ENCODE peak calls at places on chromosome 14, in four cellular contexts. P is HepG2, I is K562, R is GM12878. X is an unnamed sample.

GRCh38 chr14:44846232-44846824 is 115.4 kb downstream of the KLHL28 start:
- DNase-seq in R (peak), P (peak), I (peak), X (no peak)

GRCh38 chr14:89400529-89400928 is 16.5 kb downstream of the FOXN3 start:
- DNase-seq in P (no peak), R (no peak), I (no peak), X (no peak)

GRCh38 chr14:96363751-96364336 is 518 bp downstream of the GSKIP start:
- DNase-seq in P (peak), R (no peak), I (peak), X (peak)

GRCh38 chr14:82704218-82704617 is 1170.6 kb upstream of the SEL1L start:
- DNase-seq in P (no peak), R (no peak), I (no peak), X (no peak)

GRCh38 chr14:37858733-37859132 is 263.3 kb downstream of the TTC6 start:
- DNase-seq in I (no peak), R (no peak), P (peak), X (no peak)

GRCh38 chr14:64012003-64012402 is 159.2 kb downstream of the SYNE2 start:
- DNase-seq in P (no peak), R (no peak), I (no peak), X (no peak)

GRCh38 chr14:72476657-72477499 is 417.0 kb downstream of the DPF3 start:
- DNase-seq in R (peak), I (no peak), P (no peak), X (no peak)

GRCh38 chr14:90301580-90302181 is 30.1 kb downstream of the NRDE2 start:
- DNase-seq in I (peak), R (no peak), P (peak), X (no peak)

GRCh38 chr14:92632546-92633273 is 115.7 kb downstream of the LGMN start:
- DNase-seq in R (no peak), I (no peak), P (no peak), X (no peak)

GRCh38 chr14:99055019-99055418 is 217.0 kb downstream of the BCL11B start:
- DNase-seq in P (no peak), R (no peak), I (no peak), X (no peak)

GRCh38 chr14:95886366-95886765 is 9.7 kb downstream of the TUNAR start:
- DNase-seq in I (no peak), P (no peak), R (no peak), X (no peak)

GRCh38 chr14:75811862-75812505 is 150.9 kb downstream of the TTLL5 start:
- DNase-seq in P (no peak), I (no peak), R (no peak), X (no peak)

GRCh38 chr14:42002139-42002538 is 395.5 kb downstream of the LRFN5 start:
- DNase-seq in I (no peak), R (no peak), P (no peak), X (no peak)

GRCh38 chr14:29321646-29322045 is 555.1 kb downstream of the FOXG1 start:
- DNase-seq in P (no peak), R (no peak), I (no peak), X (no peak)

GRCh38 chr14:37247777-37248461 is 50.2 kb downstream of the MIPOL1 start:
- DNase-seq in R (no peak), I (no peak), P (no peak), X (no peak)

GRCh38 chr14:55638665-55639064 is 58.7 kb downstream of the KTN1 start:
- DNase-seq in R (no peak), I (no peak), P (no peak), X (no peak)

GRCh38 chr14:85602366-85602765 is 72.4 kb downstream of the FLRT2 start:
- DNase-seq in R (no peak), P (no peak), I (no peak), X (no peak)

GRCh38 chr14:83909507-83909906 is 1620.4 kb upstream of the FLRT2 start:
- DNase-seq in R (no peak), P (no peak), I (no peak), X (no peak)

GRCh38 chr14:72745991-72746980 is 147.6 kb downstream of the DPF3 start:
- DNase-seq in P (no peak), I (no peak), R (no peak), X (no peak)

GRCh38 chr14:30560581-30560980 is 1.6 kb downstream of the G2E3 start:
- DNase-seq in I (no peak), R (no peak), P (no peak), X (no peak)

GRCh38 chr14:64114796-64115195 is 179.4 kb downstream of the ESR2 start:
- DNase-seq in P (no peak), R (no peak), I (no peak), X (no peak)

GRCh38 chr14:66072190-66072905 is 413.8 kb upstream of the CCDC196 start:
- DNase-seq in I (no peak), R (no peak), P (no peak), X (no peak)

GRCh38 chr14:89616425-89617141 is 199.6 kb upstream of the FOXN3 start:
- DNase-seq in I (no peak), R (no peak), P (peak), X (no peak)

GRCh38 chr14:89681086-89682018 is 264.3 kb upstream of the FOXN3 start:
- DNase-seq in I (no peak), R (peak), P (no peak), X (no peak)

GRCh38 chr14:26522985-26523384 is 74.8 kb downstream of the NOVA1 start:
- DNase-seq in P (no peak), I (no peak), R (no peak), X (no peak)

GRCh38 chr14:55129086-55129427 is at the start of gene LGALS3:
- DNase-seq in P (no peak), I (peak), R (no peak), X (peak)

GRCh38 chr14:102320033-102320660 is 601 bp downstream of the ZNF839 start:
- DNase-seq in P (no peak), I (peak), R (no peak), X (no peak)

GRCh38 chr14:25381498-25381897 is 331.6 kb upstream of the STXBP6 start:
- DNase-seq in R (no peak), I (peak), P (peak), X (no peak)

GRCh38 chr14:45181329-45181728 is 45.6 kb downstream of the FANCM start:
- DNase-seq in P (no peak), I (no peak), R (no peak), X (no peak)

GRCh38 chr14:85542623-85543022 is 12.7 kb downstream of the FLRT2 start:
- DNase-seq in P (no peak), R (no peak), I (no peak), X (no peak)

GRCh38 chr14:58131386-58131785 is 20.6 kb downstream of the ARMH4 start:
- DNase-seq in P (peak), R (no peak), I (peak), X (no peak)

GRCh38 chr14:53441789-53442188 is 288.7 kb upstream of the DDHD1 start:
- DNase-seq in P (peak), I (no peak), R (no peak), X (no peak)

GRCh38 chr14:89444536-89445125 is 27.6 kb upstream of the FOXN3 start:
- DNase-seq in P (no peak), I (no peak), R (no peak), X (no peak)

GRCh38 chr14:58605465-58605864 is 32.3 kb upstream of the DACT1 start:
- DNase-seq in I (no peak), R (no peak), P (no peak), X (no peak)

GRCh38 chr14:25953532-25954144 is 644.2 kb downstream of the NOVA1 start:
- DNase-seq in R (no peak), I (no peak), P (no peak), X (no peak)

GRCh38 chr14:80266930-80267329 is 55.6 kb upstream of the DIO2 start:
- DNase-seq in I (no peak), P (no peak), R (no peak), X (no peak)

GRCh38 chr14:36580856-36581831 is 1.3 kb downstream of the NKX2-8 start:
- DNase-seq in R (no peak), P (no peak), I (no peak), X (peak)

GRCh38 chr14:61258985-61259384 is 22.2 kb downstream of the TMEM30B start:
- DNase-seq in P (no peak), I (no peak), R (no peak), X (no peak)

GRCh38 chr14:106838991-106839769 is 1312.8 kb downstream of the TMEM121 start:
- DNase-seq in R (no peak), P (no peak), I (no peak), X (no peak)

GRCh38 chr14:106842687-106843086 is 1316.3 kb downstream of the TMEM121 start:
- DNase-seq in P (peak), R (no peak), I (peak), X (no peak)

GRCh38 chr14:106841701-106842100 is 1315.3 kb downstream of the TMEM121 start:
- DNase-seq in P (no peak), I (no peak), R (no peak), X (no peak)

GRCh38 chr14:106840258-106840657 is 1313.9 kb downstream of the TMEM121 start:
- DNase-seq in I (no peak), P (no peak), R (no peak), X (no peak)

GRCh38 chr14:106837870-106838269 is 1311.5 kb downstream of the TMEM121 start:
- DNase-seq in R (no peak), P (no peak), I (no peak), X (no peak)
- TF ChIP-seq NR2C2 in R (no peak), P (no peak), I (no peak), X (no peak)

GRCh38 chr14:33040548-33041140 is 102.0 kb downstream of the NPAS3 start:
- DNase-seq in I (no peak), P (no peak), R (peak), X (no peak)
- TF ChIP-seq CREB1 in I (no peak), P (no peak), R (no peak), X (no peak)

DNA sequence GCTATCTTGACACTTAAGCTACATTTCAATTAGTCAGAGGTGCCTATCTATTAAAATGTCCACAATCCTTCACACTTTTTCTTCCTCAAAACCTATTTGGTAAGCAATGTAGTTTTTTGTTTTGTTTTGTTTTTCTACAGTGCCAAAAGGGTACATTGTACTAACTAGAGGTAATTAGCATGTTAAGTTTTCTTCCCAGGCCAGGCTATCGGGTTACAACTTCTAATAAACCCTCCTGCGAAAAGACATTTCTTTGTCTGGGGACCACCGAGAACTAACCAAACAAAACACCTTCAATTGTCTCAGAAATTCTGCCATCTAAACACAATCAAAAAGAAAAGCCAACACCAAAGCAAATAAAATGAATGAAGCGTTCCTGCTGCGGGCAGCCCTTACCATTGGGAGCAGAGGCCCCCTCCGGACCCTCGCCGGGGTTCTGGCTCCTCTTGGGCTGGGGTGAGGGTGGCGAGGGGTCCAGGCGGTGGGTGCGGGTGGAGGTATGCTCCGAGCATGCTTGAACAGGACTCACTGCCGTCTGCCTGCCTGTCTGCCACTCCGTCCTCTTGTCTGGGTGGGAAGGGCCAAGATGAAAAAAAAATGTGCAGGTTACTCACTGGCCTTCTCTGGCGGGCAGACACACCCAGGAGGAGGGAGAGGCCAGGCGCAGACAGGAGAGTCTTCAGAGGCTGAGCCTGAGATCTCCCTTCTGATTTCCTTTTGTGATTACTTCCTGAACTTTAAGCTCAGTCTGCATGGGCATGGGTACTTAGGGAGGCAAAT is 76.3 kb downstream of the STON2 start:
- DNase-seq in I (peak), P (no peak), R (no peak), X (peak)
- TF ChIP-seq NR2C2 in I (no peak), P (no peak), R (no peak), X (no peak)

DNA sequence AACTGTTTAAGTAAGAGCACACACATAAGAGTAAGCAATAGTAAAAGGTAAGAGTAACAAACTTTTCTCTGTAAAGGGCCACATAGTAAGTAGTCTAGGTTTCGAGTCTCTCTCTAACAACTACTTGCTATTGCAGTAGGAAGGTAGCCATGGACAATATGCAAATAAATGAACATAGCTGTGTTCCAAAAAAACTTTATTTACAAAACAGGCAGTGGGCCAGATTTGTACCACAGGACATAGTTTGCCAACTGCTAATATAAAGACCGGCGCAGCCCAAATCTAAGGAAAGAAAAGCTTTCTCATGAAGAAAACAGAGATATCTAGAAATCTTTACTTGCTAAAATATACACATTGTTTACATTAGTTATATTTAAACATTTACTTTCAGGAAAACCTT is 239.0 kb upstream of the EGLN3 start:
- DNase-seq in R (no peak), P (no peak), I (no peak), X (no peak)
- TF ChIP-seq CREB1 in R (no peak), P (no peak), I (no peak), X (no peak)

DNA sequence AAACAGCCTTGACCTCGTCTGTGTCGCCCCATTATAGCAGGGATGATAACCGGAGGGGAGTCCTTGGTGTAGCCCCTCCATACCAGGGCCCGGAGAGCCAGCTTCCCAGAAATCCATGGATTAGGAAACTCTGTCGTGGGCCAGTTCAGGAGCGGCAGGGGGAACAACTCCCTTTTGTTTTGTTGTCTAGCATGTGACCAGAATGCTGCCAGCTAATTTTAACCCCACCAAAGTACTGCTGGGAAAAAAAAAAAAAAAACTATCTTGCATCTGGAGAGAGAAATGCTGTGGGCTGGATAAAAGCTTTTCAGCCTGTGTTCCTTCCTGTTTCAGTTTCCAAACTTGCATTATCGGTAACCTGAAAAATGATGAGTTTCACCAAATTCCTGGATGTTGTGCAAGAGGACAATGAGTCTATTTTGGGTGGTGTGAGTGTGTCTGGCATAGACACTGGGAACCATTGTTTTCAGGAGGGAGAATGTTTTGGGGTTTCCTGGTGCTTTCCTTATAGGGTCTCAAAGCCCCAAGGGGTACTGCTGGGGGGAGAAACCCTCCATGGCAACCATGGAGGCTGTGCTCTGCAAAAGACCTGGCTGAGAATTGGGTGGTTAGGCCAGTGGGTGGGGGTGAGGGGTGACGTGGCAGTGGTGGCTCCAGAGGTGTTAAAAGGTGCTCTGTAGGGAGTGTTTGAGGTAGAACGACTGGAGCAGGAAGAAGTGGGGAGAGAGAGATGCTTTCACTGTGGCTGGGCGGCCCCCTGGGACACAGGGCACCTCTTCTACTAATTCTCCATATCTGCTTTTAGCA is 14.9 kb upstream of the IRF2BPL start:
- DNase-seq in R (peak), I (peak), P (peak), X (no peak)
- TF ChIP-seq NR2C2 in R (no peak), I (peak), P (peak), X (no peak)

GRCh38 chr14:105563347-105563737 is 37.0 kb downstream of the TMEM121 start:
- DNase-seq in R (no peak), P (no peak), I (no peak), X (no peak)

GRCh38 chr14:105570482-105570881 is 44.1 kb downstream of the TMEM121 start:
- DNase-seq in I (no peak), P (no peak), R (no peak), X (no peak)

DNA sequence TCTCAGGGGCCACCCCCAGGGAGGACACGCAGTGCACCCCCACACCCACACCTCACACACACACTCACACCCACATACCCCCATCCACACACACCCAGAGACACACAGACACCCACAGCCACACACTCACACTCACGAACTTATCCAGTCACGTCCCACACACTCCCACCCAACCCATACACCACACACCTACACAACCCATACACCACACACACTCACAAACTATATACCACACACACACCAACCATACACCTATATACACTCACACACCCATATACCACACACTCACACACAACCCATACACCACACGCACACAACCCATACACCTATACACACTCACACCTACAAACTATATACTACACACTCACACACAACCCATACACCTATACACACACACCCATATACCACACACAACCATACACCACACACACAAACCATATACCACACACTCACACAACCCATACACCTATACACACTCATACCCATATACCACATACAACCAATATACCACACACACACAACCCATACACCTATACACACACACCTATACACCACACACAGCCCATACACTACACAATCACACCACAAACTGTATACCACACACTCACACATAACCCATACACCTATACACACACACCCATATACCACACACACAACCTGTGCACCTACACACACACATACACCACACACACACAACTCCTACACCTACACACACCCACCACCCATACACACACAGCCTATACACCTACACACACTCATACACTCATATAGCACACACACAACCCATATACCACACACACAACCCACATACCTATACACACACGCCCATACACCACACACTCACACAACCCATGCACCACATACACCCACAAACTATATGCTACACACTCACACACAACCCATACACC is 42.7 kb downstream of the TMEM121 start:
- DNase-seq in P (no peak), I (no peak), R (no peak), X (no peak)
- TF ChIP-seq CREB1 in P (no peak), I (no peak), R (no peak), X (no peak)

DNA sequence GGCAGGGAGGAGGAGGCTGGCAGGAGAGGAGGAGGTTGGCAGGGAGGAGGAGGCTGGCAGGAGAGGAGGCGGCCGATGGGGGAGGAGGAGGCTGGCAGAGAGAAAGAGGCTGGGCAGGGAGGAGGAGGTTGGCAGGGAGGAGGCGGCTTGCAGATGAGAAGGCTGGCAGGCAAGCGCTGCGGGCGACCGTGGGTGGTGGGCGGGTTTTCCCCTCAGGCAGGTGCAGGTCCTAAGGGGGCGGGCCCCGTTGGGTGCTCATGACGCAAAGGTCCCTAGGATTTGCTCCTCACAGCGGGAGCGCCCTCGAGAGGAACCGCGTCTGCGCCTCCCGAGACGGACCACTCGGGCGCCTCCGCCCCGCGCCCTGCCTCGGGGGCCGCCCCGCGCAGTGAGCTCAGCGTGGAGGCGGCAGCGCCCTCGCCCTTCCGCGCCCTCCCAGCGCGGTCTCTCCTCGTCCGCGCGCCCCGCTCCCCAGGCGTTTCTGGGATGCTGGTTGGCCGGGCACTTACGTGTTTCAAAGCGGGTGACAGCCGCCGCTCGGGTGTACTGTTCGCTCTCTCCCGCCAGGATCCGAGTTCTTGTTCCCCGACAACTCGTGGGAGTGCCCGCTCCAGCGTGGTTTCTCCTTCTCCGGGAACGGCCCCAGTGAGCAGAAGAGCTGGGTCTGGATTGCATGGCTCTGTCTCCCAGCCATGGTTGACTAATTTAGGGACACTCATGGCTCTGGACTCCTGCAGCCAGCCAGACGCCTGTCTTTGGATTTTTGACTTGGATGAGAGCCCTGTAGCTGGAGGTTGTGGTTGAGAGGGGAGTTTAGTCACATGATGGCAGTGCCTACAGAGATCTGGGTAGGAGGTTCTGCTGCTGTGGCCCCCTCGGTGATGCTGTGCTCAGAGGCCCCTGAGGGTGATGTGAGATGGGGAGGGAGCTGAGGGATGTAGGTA is 64.1 kb upstream of the PPP4R3A start:
- DNase-seq in I (peak), P (no peak), R (peak), X (peak)
- TF ChIP-seq NR2C2 in I (no peak), P (no peak), R (no peak), X (no peak)

X was measured in WTC11.